ENCODE peak calls at places on chromosomes 16 and 17, in four cellular contexts. P, J, M and U are unnamed samples.
A peak's percentile ranks its signal among the peaks of the same experiment; 100 is the strongest.

GRCh38 chr16:79535130-79535529 is 65.4 kb downstream of the MAF start:
- DNase-seq in P (no peak), J (no peak), M (no peak), U (no peak)

GRCh38 chr16:2532494-2533141 is 1.4 kb upstream of the CEMP1 start:
- DNase-seq in P (peak; percentile 75), J (no peak), M (no peak), U (peak; percentile 83)

GRCh38 chr17:64491034-64491860 is 5.6 kb downstream of the POLG2 start:
- DNase-seq in P (no peak), J (no peak), M (no peak), U (peak; percentile 72)

GRCh38 chr17:77695386-77695785 is 263.1 kb upstream of the TNRC6C start:
- DNase-seq in P (peak; percentile 10), J (no peak), M (no peak), U (no peak)

GRCh38 chr17:81223758-81224122 is 975 bp upstream of the CEP131 start:
- DNase-seq in P (no peak), J (no peak), M (no peak), U (no peak)

GRCh38 chr16:77437859-77438258 is 3.0 kb upstream of the ADAMTS18 start:
- DNase-seq in P (no peak), J (no peak), M (no peak), U (no peak)

GRCh38 chr16:19338335-19338734 is 52.8 kb downstream of the CLEC19A start:
- DNase-seq in P (no peak), J (no peak), M (no peak), U (no peak)

GRCh38 chr17:12620200-12620720 is 45.4 kb upstream of the MYOCD start:
- DNase-seq in P (no peak), J (no peak), M (no peak), U (no peak)

GRCh38 chr16:2212362-2213324 is 2.0 kb upstream of the BRICD5 start:
- DNase-seq in P (no peak), J (no peak), M (no peak), U (no peak)

GRCh38 chr17:48814504-48814903 is 2.5 kb downstream of the TTLL6 start:
- DNase-seq in P (peak; percentile 82), J (peak; percentile 30), M (no peak), U (peak; percentile 63)

GRCh38 chr16:11405331-11406176 is 60.3 kb downstream of the RMI2 start:
- DNase-seq in P (peak; percentile 74), J (no peak), M (no peak), U (peak; percentile 79)

GRCh38 chr17:80694992-80695912 is 150.6 kb downstream of the RPTOR start:
- DNase-seq in P (no peak), J (no peak), M (no peak), U (peak; percentile 42)

GRCh38 chr17:79188048-79188447 is 113.4 kb downstream of the ENGASE start:
- DNase-seq in P (peak; percentile 81), J (peak; percentile 37), M (no peak), U (peak; percentile 31)

GRCh38 chr17:17567631-17568030 is 23.9 kb downstream of the PEMT start:
- DNase-seq in P (no peak), J (no peak), M (no peak), U (no peak)

GRCh38 chr16:525123-525519 is 2.4 kb upstream of the CAPN15 start:
- DNase-seq in P (no peak), J (no peak), M (no peak), U (peak; percentile 56)

GRCh38 chr17:80720624-80721577 is 176.3 kb downstream of the RPTOR start:
- DNase-seq in P (no peak), J (no peak), M (no peak), U (peak; percentile 87)

GRCh38 chr16:23055481-23055880 is 93.8 kb downstream of the USP31 start:
- DNase-seq in P (no peak), J (no peak), M (no peak), U (no peak)

GRCh38 chr16:81544691-81545365 is 100.2 kb downstream of the CMIP start:
- DNase-seq in P (no peak), J (no peak), M (no peak), U (no peak)

GRCh38 chr17:2821868-2822267 is 25.6 kb downstream of the RAP1GAP2 start:
- DNase-seq in P (no peak), J (no peak), M (no peak), U (no peak)

GRCh38 chr17:18860161-18860972 is 2.4 kb downstream of the PRPSAP2 start:
- DNase-seq in P (peak; percentile 84), J (no peak), M (no peak), U (peak; percentile 47)

GRCh38 chr17:77506371-77506991 is 365.7 kb downstream of the SEC14L1 start:
- DNase-seq in P (peak; percentile 7), J (no peak), M (no peak), U (no peak)

GRCh38 chr16:24853830-24854229 is 8.1 kb downstream of the SLC5A11 start:
- DNase-seq in P (no peak), J (no peak), M (no peak), U (no peak)

GRCh38 chr17:57939797-57940196 is 15.4 kb downstream of the CUEDC1 start:
- DNase-seq in P (peak; percentile 71), J (no peak), M (peak; percentile 28), U (peak; percentile 37)

GRCh38 chr16:87702325-87702811 is 63.4 kb downstream of the KLHDC4 start:
- DNase-seq in P (peak; percentile 93), J (no peak), M (no peak), U (peak; percentile 70)

GRCh38 chr17:8964801-8965393 is 610 bp downstream of the PIK3R5 start:
- DNase-seq in P (no peak), J (no peak), M (no peak), U (peak; percentile 71)

GRCh38 chr17:73554498-73554897 is 89.7 kb downstream of the SDK2 start:
- DNase-seq in P (no peak), J (no peak), M (no peak), U (no peak)

GRCh38 chr17:28549274-28550132 is 2.9 kb downstream of the UNC119 start:
- DNase-seq in P (peak; percentile 83), J (no peak), M (no peak), U (peak; percentile 85)

GRCh38 chr16:69150146-69150865 is 17.9 kb downstream of the UTP4 start:
- DNase-seq in P (peak; percentile 70), J (peak; percentile 37), M (no peak), U (peak; percentile 66)

GRCh38 chr17:79651751-79652150 is 40.9 kb upstream of the RBFOX3 start:
- DNase-seq in P (no peak), J (peak; percentile 5), M (no peak), U (no peak)

GRCh38 chr16:10992797-10993196 is 48.4 kb downstream of the CLEC16A start:
- DNase-seq in P (no peak), J (no peak), M (no peak), U (peak; percentile 62)

GRCh38 chr16:35636831-35637230 is 2177.4 kb downstream of the TP53TG3F start:
- DNase-seq in P (no peak), J (no peak), M (no peak), U (no peak)

GRCh38 chr17:30396612-30397011 is 17.9 kb downstream of the CPD start:
- DNase-seq in P (no peak), J (no peak), M (no peak), U (no peak)

GRCh38 chr17:43556292-43556691 is 10.2 kb upstream of the ETV4 start:
- DNase-seq in P (no peak), J (no peak), M (no peak), U (peak; percentile 49)

GRCh38 chr17:78667741-78668640 is 90.8 kb upstream of the DNAH17 start:
- DNase-seq in P (no peak), J (no peak), M (no peak), U (no peak)

GRCh38 chr17:80892019-80892855 is 99.4 kb upstream of the CHMP6 start:
- DNase-seq in P (peak; percentile 94), J (no peak), M (peak; percentile 48), U (peak; percentile 97)

GRCh38 chr16:62283-62682 is 8.7 kb downstream of the SNRNP25 start:
- DNase-seq in P (no peak), J (no peak), M (no peak), U (no peak)

GRCh38 chr17:39529455-39529854 is 68.2 kb downstream of the CDK12 start:
- DNase-seq in P (no peak), J (no peak), M (no peak), U (no peak)

GRCh38 chr17:47819475-47819874 is 2.1 kb downstream of the OSBPL7 start:
- DNase-seq in P (no peak), J (no peak), M (no peak), U (no peak)

DNA sequence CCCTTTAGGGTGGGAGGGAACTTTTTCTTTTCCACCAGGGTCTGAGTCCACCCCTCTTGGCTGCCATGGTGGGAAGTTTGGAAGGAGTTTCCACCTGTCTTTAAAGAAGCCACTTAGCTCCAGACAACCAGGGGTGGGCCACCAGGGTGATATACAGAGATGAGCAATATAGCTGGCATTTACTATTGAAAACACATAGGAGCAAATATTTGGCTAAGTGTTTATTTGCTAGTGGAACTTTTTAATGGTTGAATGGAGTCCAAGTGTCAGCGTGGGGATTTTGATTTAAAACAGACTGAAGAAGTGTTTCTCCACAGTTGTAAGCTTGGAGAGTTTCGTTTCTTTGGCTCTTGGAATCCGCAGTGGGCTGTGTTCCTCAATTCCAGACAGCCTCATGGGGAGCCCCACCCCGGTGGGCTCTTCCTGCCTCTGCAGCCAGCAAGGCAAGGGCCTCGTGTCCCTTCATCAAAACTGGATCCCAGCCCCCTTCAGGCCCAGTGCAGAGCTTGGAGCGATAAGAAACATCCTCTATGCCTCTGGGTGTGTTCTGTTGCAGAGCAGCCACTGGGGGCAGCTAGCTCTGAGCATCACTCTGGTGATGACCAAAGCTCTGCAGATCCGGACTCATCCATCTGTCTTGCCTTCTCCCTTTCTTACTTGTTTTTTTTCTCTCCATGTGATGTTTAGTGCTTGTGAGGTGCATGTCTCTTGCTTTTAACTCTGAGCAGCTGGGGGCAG is 36.1 kb downstream of the NOG start:
- DNase-seq in P (no peak), J (no peak), M (no peak), U (peak; percentile 32)
- TF ChIP-seq CTCF in P (peak; percentile 19), J (peak; percentile 50), M (no peak), U (no peak)

GRCh38 chr17:32487460-32488176 is 825 bp downstream of the CDK5R1 start:
- DNase-seq in P (peak; percentile 69), J (no peak), M (no peak), U (peak; percentile 54)
- TF ChIP-seq CTCF in P (no peak), J (no peak), M (no peak), U (no peak)

GRCh38 chr17:68327823-68328557 is 36.7 kb downstream of the ARSG start:
- DNase-seq in P (no peak), J (no peak), M (no peak), U (no peak)
- TF ChIP-seq CTCF in P (no peak), J (no peak), M (no peak), U (no peak)

GRCh38 chr17:60139438-60140285 is 10.1 kb upstream of the CA4 start:
- DNase-seq in P (peak; percentile 80), J (peak; percentile 86), M (no peak), U (peak; percentile 71)
- TF ChIP-seq CTCF in P (peak; percentile 65), J (peak; percentile 64), M (peak; percentile 41), U (peak; percentile 47)